ENCODE peak calls at places on chromosome 4, in eight cellular contexts. One of them, this sample, is unnamed.

GRCh38 chr4:125421547-125421946 is 106.8 kb downstream of the FAT4 start:
- DNase-seq in neuronal stem cell: no peak
- DNase-seq in HCT116: no peak
- DNase-seq in right atrium auricular region: no peak
- DNase-seq in endothelial cell of umbilical vein: peak
- DNase-seq in cardiac muscle cell: no peak
- DNase-seq in IMR-90: no peak
- DNase-seq in mesendoderm: no peak
- DNase-seq in this sample: no peak

GRCh38 chr4:27048350-27049100 is 187.9 kb downstream of the STIM2 start:
- DNase-seq in neuronal stem cell: peak
- DNase-seq in HCT116: peak
- DNase-seq in right atrium auricular region: no peak
- DNase-seq in endothelial cell of umbilical vein: peak
- DNase-seq in cardiac muscle cell: peak
- DNase-seq in IMR-90: peak
- DNase-seq in mesendoderm: peak
- DNase-seq in this sample: peak

GRCh38 chr4:3688018-3688998 is 77.9 kb upstream of the ADRA2C start:
- DNase-seq in neuronal stem cell: no peak
- DNase-seq in HCT116: no peak
- DNase-seq in right atrium auricular region: no peak
- DNase-seq in endothelial cell of umbilical vein: no peak
- DNase-seq in cardiac muscle cell: no peak
- DNase-seq in IMR-90: peak
- DNase-seq in mesendoderm: no peak
- DNase-seq in this sample: no peak

GRCh38 chr4:122776916-122777315 is 44.4 kb downstream of the BBS12 start:
- DNase-seq in neuronal stem cell: no peak
- DNase-seq in HCT116: no peak
- DNase-seq in right atrium auricular region: no peak
- DNase-seq in endothelial cell of umbilical vein: peak
- DNase-seq in cardiac muscle cell: no peak
- DNase-seq in IMR-90: no peak
- DNase-seq in mesendoderm: no peak
- DNase-seq in this sample: peak

GRCh38 chr4:140372607-140373327 is 679 bp upstream of the SCOC start:
- DNase-seq in neuronal stem cell: no peak
- DNase-seq in HCT116: peak
- DNase-seq in right atrium auricular region: no peak
- DNase-seq in endothelial cell of umbilical vein: no peak
- DNase-seq in cardiac muscle cell: peak
- DNase-seq in IMR-90: peak
- DNase-seq in mesendoderm: no peak
- DNase-seq in this sample: peak

GRCh38 chr4:101418055-101418454 is 70.7 kb upstream of the PPP3CA start:
- DNase-seq in neuronal stem cell: no peak
- DNase-seq in HCT116: no peak
- DNase-seq in right atrium auricular region: no peak
- DNase-seq in endothelial cell of umbilical vein: peak
- DNase-seq in cardiac muscle cell: no peak
- DNase-seq in IMR-90: no peak
- DNase-seq in mesendoderm: no peak
- DNase-seq in this sample: no peak

GRCh38 chr4:68630371-68630770 is 40.1 kb downstream of the UGT2B15 start:
- DNase-seq in neuronal stem cell: no peak
- DNase-seq in HCT116: no peak
- DNase-seq in right atrium auricular region: no peak
- DNase-seq in endothelial cell of umbilical vein: no peak
- DNase-seq in cardiac muscle cell: no peak
- DNase-seq in IMR-90: no peak
- DNase-seq in mesendoderm: peak
- DNase-seq in this sample: no peak

GRCh38 chr4:10611673-10612072 is 72.9 kb downstream of the CLNK start:
- DNase-seq in neuronal stem cell: no peak
- DNase-seq in HCT116: peak
- DNase-seq in right atrium auricular region: no peak
- DNase-seq in endothelial cell of umbilical vein: peak
- DNase-seq in cardiac muscle cell: no peak
- DNase-seq in IMR-90: peak
- DNase-seq in mesendoderm: peak
- DNase-seq in this sample: peak

GRCh38 chr4:185742766-185743165 is 69.2 kb downstream of the SORBS2 start:
- DNase-seq in neuronal stem cell: no peak
- DNase-seq in HCT116: no peak
- DNase-seq in right atrium auricular region: no peak
- DNase-seq in endothelial cell of umbilical vein: no peak
- DNase-seq in cardiac muscle cell: no peak
- DNase-seq in IMR-90: no peak
- DNase-seq in mesendoderm: no peak
- DNase-seq in this sample: peak

GRCh38 chr4:153215976-153216375 is 11.7 kb downstream of the TRIM2 start:
- DNase-seq in neuronal stem cell: no peak
- DNase-seq in HCT116: no peak
- DNase-seq in right atrium auricular region: no peak
- DNase-seq in endothelial cell of umbilical vein: no peak
- DNase-seq in cardiac muscle cell: no peak
- DNase-seq in IMR-90: no peak
- DNase-seq in mesendoderm: no peak
- DNase-seq in this sample: no peak

GRCh38 chr4:75107703-75108612 is 175.0 kb downstream of the PARM1 start:
- DNase-seq in neuronal stem cell: no peak
- DNase-seq in HCT116: no peak
- DNase-seq in right atrium auricular region: no peak
- DNase-seq in endothelial cell of umbilical vein: no peak
- DNase-seq in cardiac muscle cell: no peak
- DNase-seq in IMR-90: no peak
- DNase-seq in mesendoderm: no peak
- DNase-seq in this sample: no peak

GRCh38 chr4:68466185-68466584 is 18.9 kb downstream of the TMPRSS11E start:
- DNase-seq in neuronal stem cell: no peak
- DNase-seq in HCT116: peak
- DNase-seq in right atrium auricular region: no peak
- DNase-seq in endothelial cell of umbilical vein: no peak
- DNase-seq in cardiac muscle cell: no peak
- DNase-seq in IMR-90: peak
- DNase-seq in mesendoderm: no peak
- DNase-seq in this sample: peak

GRCh38 chr4:138977525-138977924 is 38.1 kb upstream of the NOCT start:
- DNase-seq in neuronal stem cell: no peak
- DNase-seq in HCT116: no peak
- DNase-seq in right atrium auricular region: no peak
- DNase-seq in endothelial cell of umbilical vein: peak
- DNase-seq in cardiac muscle cell: no peak
- DNase-seq in IMR-90: no peak
- DNase-seq in mesendoderm: peak
- DNase-seq in this sample: no peak

GRCh38 chr4:138978600-138978999 is 37.0 kb upstream of the NOCT start:
- DNase-seq in neuronal stem cell: no peak
- DNase-seq in HCT116: no peak
- DNase-seq in right atrium auricular region: peak
- DNase-seq in endothelial cell of umbilical vein: no peak
- DNase-seq in cardiac muscle cell: no peak
- DNase-seq in IMR-90: no peak
- DNase-seq in mesendoderm: peak
- DNase-seq in this sample: no peak

GRCh38 chr4:138979742-138980141 is 35.8 kb upstream of the NOCT start:
- DNase-seq in neuronal stem cell: no peak
- DNase-seq in HCT116: no peak
- DNase-seq in right atrium auricular region: peak
- DNase-seq in endothelial cell of umbilical vein: no peak
- DNase-seq in cardiac muscle cell: no peak
- DNase-seq in IMR-90: no peak
- DNase-seq in mesendoderm: no peak
- DNase-seq in this sample: no peak

GRCh38 chr4:138976526-138976925 is 39.1 kb upstream of the NOCT start:
- DNase-seq in neuronal stem cell: no peak
- DNase-seq in HCT116: no peak
- DNase-seq in right atrium auricular region: no peak
- DNase-seq in endothelial cell of umbilical vein: no peak
- DNase-seq in cardiac muscle cell: no peak
- DNase-seq in IMR-90: no peak
- DNase-seq in mesendoderm: no peak
- DNase-seq in this sample: no peak

GRCh38 chr4:138978028-138978585 is 37.5 kb upstream of the NOCT start:
- DNase-seq in neuronal stem cell: no peak
- DNase-seq in HCT116: no peak
- DNase-seq in right atrium auricular region: peak
- DNase-seq in endothelial cell of umbilical vein: no peak
- DNase-seq in cardiac muscle cell: no peak
- DNase-seq in IMR-90: no peak
- DNase-seq in mesendoderm: peak
- DNase-seq in this sample: no peak
- H3K27ac ChIP-seq in neuronal stem cell: no peak
- H3K27ac ChIP-seq in HCT116: no peak
- H3K27ac ChIP-seq in right atrium auricular region: no peak
- H3K27ac ChIP-seq in endothelial cell of umbilical vein: no peak
- H3K27ac ChIP-seq in cardiac muscle cell: no peak
- H3K27ac ChIP-seq in IMR-90: no peak
- H3K27ac ChIP-seq in mesendoderm: peak
- H3K27ac ChIP-seq in this sample: no peak

DNA sequence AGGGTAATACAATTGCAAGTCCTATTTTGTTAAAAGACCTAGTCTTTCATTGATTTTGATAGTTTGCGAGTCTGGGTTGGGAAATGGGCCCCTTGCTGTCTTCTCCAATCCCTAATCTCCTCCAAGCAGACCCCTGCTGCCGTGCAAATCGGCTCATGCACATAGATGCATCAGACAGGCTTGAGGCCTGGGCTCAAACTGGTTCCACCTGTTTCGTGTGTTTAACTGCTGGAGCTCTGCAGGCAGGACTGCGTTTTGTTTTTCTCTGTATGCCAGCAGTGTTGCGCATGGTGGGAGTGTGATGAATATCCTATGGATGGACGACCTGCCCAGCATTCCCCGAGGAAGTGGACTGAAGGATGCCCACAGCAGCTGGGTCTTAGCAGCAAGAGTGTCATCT is 133.9 kb downstream of the PDGFRA start:
- DNase-seq in neuronal stem cell: no peak
- DNase-seq in HCT116: no peak
- DNase-seq in right atrium auricular region: no peak
- DNase-seq in endothelial cell of umbilical vein: no peak
- DNase-seq in cardiac muscle cell: no peak
- DNase-seq in IMR-90: no peak
- DNase-seq in mesendoderm: peak
- DNase-seq in this sample: no peak
- H3K27ac ChIP-seq in neuronal stem cell: no peak
- H3K27ac ChIP-seq in HCT116: no peak
- H3K27ac ChIP-seq in right atrium auricular region: no peak
- H3K27ac ChIP-seq in endothelial cell of umbilical vein: no peak
- H3K27ac ChIP-seq in cardiac muscle cell: no peak
- H3K27ac ChIP-seq in IMR-90: no peak
- H3K27ac ChIP-seq in mesendoderm: no peak
- H3K27ac ChIP-seq in this sample: no peak

GRCh38 chr4:167595898-167596297 is 361.6 kb upstream of the SPOCK3 start:
- DNase-seq in neuronal stem cell: no peak
- DNase-seq in HCT116: no peak
- DNase-seq in right atrium auricular region: no peak
- DNase-seq in endothelial cell of umbilical vein: no peak
- DNase-seq in cardiac muscle cell: no peak
- DNase-seq in IMR-90: no peak
- DNase-seq in mesendoderm: peak
- DNase-seq in this sample: no peak
- H3K27ac ChIP-seq in neuronal stem cell: no peak
- H3K27ac ChIP-seq in HCT116: no peak
- H3K27ac ChIP-seq in right atrium auricular region: no peak
- H3K27ac ChIP-seq in endothelial cell of umbilical vein: no peak
- H3K27ac ChIP-seq in cardiac muscle cell: no peak
- H3K27ac ChIP-seq in IMR-90: no peak
- H3K27ac ChIP-seq in mesendoderm: no peak
- H3K27ac ChIP-seq in this sample: no peak

GRCh38 chr4:128322311-128322710 is 34.7 kb upstream of the PGRMC2 start:
- DNase-seq in neuronal stem cell: no peak
- DNase-seq in HCT116: no peak
- DNase-seq in right atrium auricular region: no peak
- DNase-seq in endothelial cell of umbilical vein: peak
- DNase-seq in cardiac muscle cell: no peak
- DNase-seq in IMR-90: peak
- DNase-seq in mesendoderm: no peak
- DNase-seq in this sample: peak
- H3K27ac ChIP-seq in neuronal stem cell: no peak
- H3K27ac ChIP-seq in HCT116: no peak
- H3K27ac ChIP-seq in right atrium auricular region: no peak
- H3K27ac ChIP-seq in endothelial cell of umbilical vein: peak
- H3K27ac ChIP-seq in cardiac muscle cell: no peak
- H3K27ac ChIP-seq in IMR-90: peak
- H3K27ac ChIP-seq in mesendoderm: no peak
- H3K27ac ChIP-seq in this sample: no peak

GRCh38 chr4:121073672-121074386 is 1.5 kb upstream of the NDNF start:
- DNase-seq in neuronal stem cell: no peak
- DNase-seq in HCT116: no peak
- DNase-seq in right atrium auricular region: no peak
- DNase-seq in endothelial cell of umbilical vein: no peak
- DNase-seq in cardiac muscle cell: no peak
- DNase-seq in IMR-90: no peak
- DNase-seq in mesendoderm: peak
- DNase-seq in this sample: no peak

GRCh38 chr4:121072080-121072835 is at the start of gene NDNF:
- DNase-seq in neuronal stem cell: peak
- DNase-seq in HCT116: no peak
- DNase-seq in right atrium auricular region: no peak
- DNase-seq in endothelial cell of umbilical vein: peak
- DNase-seq in cardiac muscle cell: peak
- DNase-seq in IMR-90: peak
- DNase-seq in mesendoderm: peak
- DNase-seq in this sample: no peak

GRCh38 chr4:121070696-121071639 is 1.4 kb downstream of the NDNF start:
- DNase-seq in neuronal stem cell: peak
- DNase-seq in HCT116: no peak
- DNase-seq in right atrium auricular region: no peak
- DNase-seq in endothelial cell of umbilical vein: peak
- DNase-seq in cardiac muscle cell: peak
- DNase-seq in IMR-90: no peak
- DNase-seq in mesendoderm: peak
- DNase-seq in this sample: peak

GRCh38 chr4:121071640-121072037 is 696 bp downstream of the NDNF start:
- DNase-seq in neuronal stem cell: no peak
- DNase-seq in HCT116: no peak
- DNase-seq in right atrium auricular region: no peak
- DNase-seq in endothelial cell of umbilical vein: no peak
- DNase-seq in cardiac muscle cell: no peak
- DNase-seq in IMR-90: no peak
- DNase-seq in mesendoderm: no peak
- DNase-seq in this sample: no peak

DNA sequence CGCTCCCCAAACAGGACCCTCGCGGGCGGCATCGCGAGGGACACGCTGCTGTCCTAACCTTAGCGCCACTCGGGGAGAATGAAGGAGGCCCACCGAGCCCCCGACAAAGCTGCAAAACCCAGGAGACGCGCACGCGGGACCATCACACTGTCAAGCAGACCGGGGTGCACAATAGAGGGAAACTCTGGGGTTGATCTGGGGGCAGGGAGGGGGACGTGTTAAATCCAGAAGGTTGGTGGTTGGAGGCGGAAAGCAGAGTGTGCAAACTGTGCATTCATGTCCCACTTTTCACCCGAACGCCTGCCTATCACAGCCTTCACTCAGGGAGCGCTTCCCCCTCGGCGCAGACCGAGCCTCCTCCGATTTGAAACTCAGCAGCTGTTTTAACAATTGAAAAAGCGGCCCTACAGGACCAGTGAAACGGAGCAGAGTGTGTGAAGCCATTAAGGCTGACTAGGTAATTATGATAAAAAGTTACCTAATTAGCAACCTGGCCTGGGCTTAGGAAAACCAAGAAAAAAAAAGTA is 564 bp upstream of the NDNF start:
- DNase-seq in neuronal stem cell: peak
- DNase-seq in HCT116: no peak
- DNase-seq in right atrium auricular region: no peak
- DNase-seq in endothelial cell of umbilical vein: peak
- DNase-seq in cardiac muscle cell: peak
- DNase-seq in IMR-90: no peak
- DNase-seq in mesendoderm: peak
- DNase-seq in this sample: no peak
- H3K27ac ChIP-seq in neuronal stem cell: peak
- H3K27ac ChIP-seq in HCT116: no peak
- H3K27ac ChIP-seq in right atrium auricular region: peak
- H3K27ac ChIP-seq in endothelial cell of umbilical vein: no peak
- H3K27ac ChIP-seq in cardiac muscle cell: no peak
- H3K27ac ChIP-seq in IMR-90: no peak
- H3K27ac ChIP-seq in mesendoderm: no peak
- H3K27ac ChIP-seq in this sample: no peak